ENCODE peak calls at places on chromosomes 6 and 20, in eight cellular contexts. O is RWPE1; C is CD4-positive, alpha-beta T cell; M is BJ; T is pancreas; B is HFF-Myc; N is BE2C; J is AG04450. H is an unnamed sample.

GRCh38 chr6:142301421-142302391 is at the start of gene ADGRG6:
- DNase-seq in T (peak), B (no peak), O (peak), M (no peak), N (no peak), J (no peak), C (no peak), H (no peak)

GRCh38 chr20:10596726-10597125 is 77.1 kb downstream of the JAG1 start:
- DNase-seq in M (no peak), N (no peak), T (no peak), C (no peak), J (peak), O (peak), B (no peak), H (peak)

GRCh38 chr6:78513856-78514255 is 353.5 kb upstream of the IRAK1BP1 start:
- DNase-seq in O (no peak), T (no peak), M (no peak), B (no peak), N (peak), J (no peak), C (no peak), H (no peak)

GRCh38 chr6:169269180-169270076 is 15.8 kb upstream of the THBS2 start:
- DNase-seq in J (peak), B (no peak), T (no peak), M (peak), N (no peak), C (no peak), O (peak), H (no peak)

GRCh38 chr20:6524305-6524704 is 243.2 kb upstream of the BMP2 start:
- DNase-seq in B (no peak), T (no peak), O (no peak), M (no peak), C (no peak), N (no peak), J (no peak), H (no peak)

GRCh38 chr6:40755749-40756452 is 168.7 kb upstream of the LRFN2 start:
- DNase-seq in O (no peak), J (no peak), B (no peak), M (no peak), T (no peak), N (no peak), C (no peak), H (no peak)

GRCh38 chr6:156617376-156617775 is 159.8 kb upstream of the ARID1B start:
- DNase-seq in J (no peak), T (peak), N (peak), C (no peak), B (no peak), O (peak), M (no peak), H (no peak)

GRCh38 chr6:36038120-36038876 is 10.7 kb downstream of the MAPK14 start:
- DNase-seq in M (no peak), T (no peak), O (no peak), J (no peak), B (no peak), C (no peak), N (no peak), H (no peak)

GRCh38 chr20:1945134-1945618 is 48.7 kb downstream of the PDYN start:
- DNase-seq in J (no peak), T (peak), C (no peak), O (no peak), B (no peak), M (no peak), N (no peak), H (peak)

GRCh38 chr6:146874278-146875018 is 275.7 kb downstream of the ADGB start:
- DNase-seq in O (no peak), B (no peak), M (no peak), C (no peak), J (no peak), N (no peak), T (no peak), H (no peak)

GRCh38 chr6:155436981-155437749 is 18.5 kb downstream of the NOX3 start:
- DNase-seq in C (no peak), M (no peak), B (no peak), N (peak), J (no peak), O (no peak), T (no peak), H (no peak)

GRCh38 chr6:19214231-19214630 is 622.9 kb upstream of the ID4 start:
- DNase-seq in N (no peak), T (no peak), C (no peak), M (no peak), O (no peak), J (no peak), B (no peak), H (no peak)

GRCh38 chr6:19209202-19209601 is 628.0 kb upstream of the ID4 start:
- DNase-seq in M (no peak), C (no peak), N (no peak), O (no peak), T (no peak), B (no peak), J (no peak), H (no peak)

GRCh38 chr6:19205076-19205475 is 632.1 kb upstream of the ID4 start:
- DNase-seq in J (no peak), T (no peak), C (no peak), N (no peak), M (no peak), B (no peak), O (no peak), H (no peak)

DNA sequence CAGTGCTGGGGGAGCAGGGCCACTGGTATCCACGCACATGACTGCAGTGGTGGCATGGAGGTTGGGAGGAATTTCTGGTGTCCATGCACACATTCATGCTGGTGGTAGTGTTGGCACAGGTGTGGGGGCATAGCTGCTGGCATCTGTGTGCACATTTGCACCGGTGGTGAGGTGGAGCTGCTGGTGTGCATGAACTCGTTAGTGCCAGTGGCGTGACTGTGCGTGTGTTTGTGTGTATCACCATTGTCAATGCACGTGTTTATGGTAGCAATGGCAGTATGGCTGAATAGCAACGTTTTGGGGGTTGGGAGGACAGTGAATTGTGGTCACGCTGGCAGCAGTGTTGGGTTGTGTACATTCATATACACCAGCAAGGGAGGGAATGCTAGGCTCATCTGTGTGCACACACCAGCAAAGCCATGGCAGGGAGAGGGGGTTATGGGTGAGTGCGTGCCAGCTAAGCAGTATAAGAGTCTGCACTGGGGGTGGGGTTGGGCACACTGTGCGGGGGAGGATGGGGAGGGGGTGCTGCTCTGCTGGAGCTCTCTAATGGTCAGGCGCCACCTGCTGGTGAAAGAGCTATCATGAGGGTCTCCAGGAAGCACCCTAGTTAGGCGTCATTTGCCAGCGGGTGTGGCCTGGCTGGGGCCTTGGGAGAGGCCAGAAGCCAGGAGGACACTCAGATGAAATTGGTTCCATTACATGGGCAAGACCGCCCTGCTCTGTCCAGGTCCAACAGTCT is 626.1 kb upstream of the ID4 start:
- DNase-seq in O (no peak), N (peak), T (no peak), M (no peak), J (no peak), C (no peak), B (no peak), H (no peak)
- TF ChIP-seq CTCF in O (no peak), N (no peak), T (no peak), M (no peak), J (no peak), C (no peak), B (no peak), H (no peak)

GRCh38 chr20:11718474-11719094 is 199.1 kb upstream of the BTBD3 start:
- DNase-seq in M (no peak), T (no peak), C (no peak), B (no peak), J (no peak), N (no peak), O (no peak), H (no peak)

GRCh38 chr20:11716945-11717248 is 200.8 kb upstream of the BTBD3 start:
- DNase-seq in N (no peak), B (no peak), C (no peak), M (no peak), T (no peak), O (no peak), J (no peak), H (no peak)

GRCh38 chr20:11719153-11719552 is 198.5 kb upstream of the BTBD3 start:
- DNase-seq in T (no peak), B (no peak), N (no peak), C (no peak), J (no peak), M (no peak), O (no peak), H (no peak)

GRCh38 chr20:11717562-11717961 is 200.1 kb upstream of the BTBD3 start:
- DNase-seq in M (no peak), N (no peak), C (no peak), O (no peak), T (no peak), J (no peak), B (no peak), H (no peak)

DNA sequence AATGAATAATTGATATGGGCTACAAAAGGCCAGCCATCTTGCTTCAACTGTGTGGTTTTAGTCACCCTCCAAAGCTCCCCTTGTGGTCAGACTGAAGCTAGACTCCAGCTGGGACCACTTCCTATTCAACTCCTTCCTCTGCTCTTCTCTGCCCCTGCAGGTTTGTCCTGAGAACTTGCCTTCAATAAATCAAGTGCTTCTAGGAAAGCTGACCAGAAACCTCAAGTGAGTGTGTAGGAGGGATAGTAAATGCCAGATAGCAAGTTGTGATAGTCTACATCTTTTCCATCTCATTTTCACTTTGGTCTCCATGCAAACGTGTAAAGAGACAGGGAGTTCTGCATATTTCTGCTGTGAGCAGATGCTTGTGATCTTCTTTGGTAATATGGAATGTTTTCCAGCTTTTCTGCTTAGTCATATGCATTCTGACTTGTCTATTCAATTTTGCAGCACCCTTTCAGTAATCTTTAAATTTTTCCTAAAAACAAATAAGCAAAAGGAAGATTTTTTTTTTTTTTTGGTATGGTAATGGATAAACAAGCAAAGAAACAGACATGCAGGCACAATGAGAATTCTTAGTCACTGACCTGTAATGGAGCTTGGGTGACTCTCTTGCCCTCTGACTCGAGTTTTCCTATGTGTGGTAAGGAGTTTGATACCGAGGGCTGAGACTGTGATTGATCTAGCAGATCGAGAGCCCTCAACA is 201.3 kb upstream of the BTBD3 start:
- DNase-seq in C (no peak), M (peak), T (peak), O (peak), B (peak), J (peak), N (peak), H (peak)
- TF ChIP-seq CTCF in C (no peak), M (peak), T (no peak), O (peak), B (peak), J (peak), N (peak), H (peak)

GRCh38 chr6:37623666-37624065 is 74.0 kb downstream of the MDGA1 start:
- DNase-seq in B (no peak), O (peak), T (no peak), N (no peak), C (no peak), J (no peak), M (no peak), H (no peak)
- TF ChIP-seq CTCF in B (no peak), O (no peak), T (no peak), N (no peak), C (no peak), J (no peak), M (no peak), H (no peak)

GRCh38 chr20:17650301-17650761 is 31.7 kb downstream of the RRBP1 start:
- DNase-seq in N (no peak), C (no peak), M (no peak), B (no peak), J (no peak), T (no peak), O (no peak), H (no peak)

GRCh38 chr20:17652411-17652810 is 29.6 kb downstream of the RRBP1 start:
- DNase-seq in M (no peak), J (no peak), B (no peak), T (no peak), C (no peak), O (no peak), N (no peak), H (no peak)

GRCh38 chr20:17650816-17651760 is 31.0 kb downstream of the RRBP1 start:
- DNase-seq in T (no peak), J (no peak), N (no peak), O (no peak), B (no peak), M (no peak), C (no peak), H (no peak)

GRCh38 chr20:17653835-17654648 is 28.0 kb downstream of the RRBP1 start:
- DNase-seq in N (no peak), M (no peak), J (no peak), B (no peak), C (no peak), T (no peak), O (no peak), H (no peak)

GRCh38 chr20:17651761-17652388 is 30.2 kb downstream of the RRBP1 start:
- DNase-seq in J (no peak), T (no peak), N (no peak), O (peak), C (no peak), M (no peak), B (no peak), H (no peak)
- TF ChIP-seq CTCF in J (no peak), T (no peak), N (no peak), O (no peak), C (no peak), M (no peak), B (no peak), H (no peak)

GRCh38 chr20:38941726-38942389 is 15.6 kb downstream of the FAM83D start:
- DNase-seq in J (no peak), C (no peak), N (no peak), B (no peak), M (no peak), O (no peak), T (no peak), H (no peak)
- TF ChIP-seq CTCF in J (no peak), C (no peak), N (no peak), B (no peak), M (no peak), O (no peak), T (no peak), H (no peak)

DNA sequence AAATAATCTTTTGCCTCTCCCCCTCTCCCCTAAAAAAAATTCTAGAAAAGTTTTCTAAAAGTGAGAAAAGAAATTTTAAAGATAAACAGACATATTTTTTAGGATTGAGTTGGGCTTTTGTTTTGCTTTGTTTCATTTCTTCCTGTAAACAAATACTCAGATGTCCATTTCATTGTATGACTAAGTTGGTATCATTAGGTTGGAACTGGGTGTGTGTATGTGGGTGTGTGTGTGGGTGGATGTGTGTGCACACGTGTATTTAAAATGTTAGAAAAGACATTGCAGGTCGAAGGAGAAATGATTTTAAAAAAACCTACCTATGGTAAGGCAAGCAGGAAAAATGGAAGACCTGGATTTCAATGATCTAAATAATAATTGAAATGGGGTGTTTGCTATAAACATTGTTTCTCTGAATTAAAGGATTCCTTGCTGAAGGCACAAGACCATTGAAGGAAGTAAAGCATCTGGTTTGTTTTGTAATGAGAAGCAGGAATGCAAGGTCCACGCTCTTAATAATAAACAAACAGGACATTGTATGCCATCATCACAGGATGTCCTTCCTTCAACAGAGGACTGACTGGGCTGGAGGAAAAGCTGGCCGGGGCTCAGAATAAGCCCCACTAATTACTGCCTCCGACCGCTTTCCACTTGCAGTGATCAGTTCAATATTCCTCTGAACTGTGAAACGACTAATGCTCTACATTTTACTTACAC is 1.0 kb upstream of the PRDM1 start:
- DNase-seq in M (no peak), J (no peak), O (no peak), C (no peak), T (no peak), B (peak), N (no peak), H (no peak)
- TF ChIP-seq CTCF in M (no peak), J (no peak), O (no peak), C (no peak), T (no peak), B (no peak), N (no peak), H (no peak)

GRCh38 chr6:137921823-137922222 is 54.8 kb downstream of the TNFAIP3 start:
- DNase-seq in O (no peak), M (no peak), B (no peak), C (no peak), J (no peak), T (no peak), N (no peak), H (no peak)
- TF ChIP-seq CTCF in O (no peak), M (no peak), B (peak), C (no peak), J (peak), T (no peak), N (no peak), H (no peak)

GRCh38 chr6:144063744-144064401 is 31.5 kb downstream of the SF3B5 start:
- DNase-seq in T (peak), C (peak), M (no peak), N (peak), O (peak), J (no peak), B (no peak), H (no peak)
- TF ChIP-seq CTCF in T (no peak), C (peak), M (no peak), N (peak), O (peak), J (no peak), B (peak), H (peak)